ENCODE peak calls at places on chromosomes 6 and 20, in six cellular contexts. I is fibroblast of pulmonary artery; Y is GM23338; C is T-helper 17 cell; F is activated CD8-positive, alpha-beta memory T cell treated with anti-CD3 and anti-CD28 coated beads, Interleukin-2, amount 50 U/mL, for 4 hours; N is CD8-positive, alpha-beta memory T cell. A is an unnamed sample.

GRCh38 chr6:117505337-117505736 is 22.9 kb downstream of the DCBLD1 start:
- DNase-seq in I (no peak), Y (no peak), C (no peak), F (no peak), N (no peak), A (no peak)

GRCh38 chr6:17470953-17471335 is 77.5 kb downstream of the CAP2 start:
- DNase-seq in I (peak), Y (no peak), C (no peak), F (no peak), N (no peak), A (no peak)

GRCh38 chr6:24359640-24360454 is 2.0 kb upstream of the DCDC2 start:
- DNase-seq in I (peak), Y (peak), C (peak), F (peak), N (peak), A (peak)

GRCh38 chr20:57882451-57883161 is 172.8 kb upstream of the PMEPA1 start:
- DNase-seq in I (no peak), Y (no peak), C (no peak), F (no peak), N (no peak), A (no peak)

GRCh38 chr6:15441215-15441868 is 195.5 kb downstream of the JARID2 start:
- DNase-seq in I (peak), Y (peak), C (no peak), F (no peak), N (no peak), A (peak)

GRCh38 chr6:131023834-131024504 is 39.1 kb downstream of the EPB41L2 start:
- DNase-seq in I (peak), Y (no peak), C (no peak), F (no peak), N (no peak), A (peak)

GRCh38 chr6:152341596-152341995 is 295.6 kb downstream of the SYNE1 start:
- DNase-seq in I (no peak), Y (no peak), C (no peak), F (no peak), N (no peak), A (no peak)

GRCh38 chr20:62822239-62822787 is 5.5 kb downstream of the COL9A3 start:
- DNase-seq in I (no peak), Y (peak), C (no peak), F (no peak), N (no peak), A (no peak)

GRCh38 chr6:170053966-170054661 is 236.8 kb downstream of the DLL1 start:
- DNase-seq in I (no peak), Y (no peak), C (no peak), F (no peak), N (no peak), A (no peak)

GRCh38 chr6:13508711-13509705 is 21.6 kb upstream of the GFOD1 start:
- DNase-seq in I (peak), Y (peak), C (no peak), F (no peak), N (no peak), A (no peak)

GRCh38 chr20:13344671-13345070 is 123.6 kb downstream of the ISM1 start:
- DNase-seq in I (no peak), Y (no peak), C (no peak), F (no peak), N (no peak), A (no peak)

GRCh38 chr6:70563540-70563939 is 3.2 kb upstream of the SDHAF4 start:
- DNase-seq in I (peak), Y (peak), C (no peak), F (no peak), N (no peak), A (no peak)

GRCh38 chr6:107459283-107460073 is at the start of gene PDSS2:
- DNase-seq in I (peak), Y (peak), C (peak), F (peak), N (peak), A (peak)

GRCh38 chr20:51383891-51384510 is 158.5 kb downstream of the NFATC2 start:
- DNase-seq in I (no peak), Y (no peak), C (no peak), F (no peak), N (no peak), A (no peak)

GRCh38 chr6:28767691-28768090 is 156.1 kb downstream of the TRIM27 start:
- DNase-seq in I (no peak), Y (no peak), C (no peak), F (no peak), N (no peak), A (no peak)

GRCh38 chr6:53805725-53806124 is 10.9 kb downstream of the LRRC1 start:
- DNase-seq in I (no peak), Y (no peak), C (no peak), F (no peak), N (no peak), A (no peak)

GRCh38 chr6:55882731-55883595 is 7.6 kb upstream of the BMP5 start:
- DNase-seq in I (peak), Y (no peak), C (no peak), F (no peak), N (no peak), A (no peak)